ENCODE peak calls at places on chromosomes 1 and 21, in six cellular contexts. P is ovary; K is left lung; W is IMR-90; V is hepatocyte; B is CD4-positive, alpha-beta T cell. L is an unnamed sample.

GRCh38 chr1:86868477-86868876 is 45.4 kb downstream of the SELENOF start:
- DNase-seq in P (no peak), K (no peak), W (peak; percentile 7), V (no peak), B (no peak), L (peak; percentile 47)

GRCh38 chr1:155307247-155307740 is 1.4 kb upstream of the FDPS start:
- DNase-seq in P (no peak), K (no peak), W (peak; percentile 61), V (peak; percentile 41), B (no peak), L (peak; percentile 41)

GRCh38 chr1:150262388-150263320 is 5.1 kb downstream of the CA14 start:
- DNase-seq in P (no peak), K (no peak), W (no peak), V (no peak), B (no peak), L (no peak)

GRCh38 chr1:39895096-39895495 is 6.6 kb downstream of the MYCL start:
- DNase-seq in P (no peak), K (no peak), W (no peak), V (no peak), B (no peak), L (no peak)

GRCh38 chr1:18288609-18289219 is 181.1 kb downstream of the IGSF21 start:
- DNase-seq in P (no peak), K (no peak), W (no peak), V (peak; percentile 40), B (no peak), L (no peak)

GRCh38 chr1:209513226-209513625 is 70.3 kb upstream of the CAMK1G start:
- DNase-seq in P (no peak), K (no peak), W (peak; percentile 46), V (peak; percentile 46), B (no peak), L (peak; percentile 58)

GRCh38 chr1:58340156-58340555 is 206.4 kb downstream of the OMA1 start:
- DNase-seq in P (no peak), K (no peak), W (no peak), V (no peak), B (no peak), L (no peak)

GRCh38 chr1:153122831-153123421 is 9.6 kb upstream of the SPRR2F start:
- DNase-seq in P (peak; percentile 69), K (no peak), W (no peak), V (peak; percentile 8), B (no peak), L (peak; percentile 27)

GRCh38 chr1:215992620-215993019 is 425.5 kb downstream of the KCTD3 start:
- DNase-seq in P (no peak), K (no peak), W (peak; percentile 43), V (no peak), B (no peak), L (peak; percentile 18)

GRCh38 chr1:22176258-22176657 is 33.4 kb upstream of the WNT4 start:
- DNase-seq in P (no peak), K (no peak), W (no peak), V (no peak), B (no peak), L (no peak)

GRCh38 chr1:18204568-18204967 is 97.0 kb downstream of the IGSF21 start:
- DNase-seq in P (no peak), K (no peak), W (no peak), V (no peak), B (no peak), L (no peak)

GRCh38 chr1:189211742-189212141 is 1265.9 kb downstream of the BRINP3 start:
- DNase-seq in P (no peak), K (no peak), W (peak; percentile 69), V (no peak), B (no peak), L (no peak)

GRCh38 chr1:102896286-102896685 is 212.0 kb downstream of the COL11A1 start:
- DNase-seq in P (no peak), K (no peak), W (no peak), V (no peak), B (no peak), L (no peak)

GRCh38 chr1:63917571-63918394 is 144.0 kb downstream of the ROR1 start:
- DNase-seq in P (no peak), K (no peak), W (peak; percentile 21), V (no peak), B (no peak), L (no peak)

GRCh38 chr1:125086611-125087010 is 3901.8 kb downstream of the SRGAP2C start:
- DNase-seq in P (no peak), K (peak; percentile 37), W (no peak), V (no peak), B (peak; percentile 11), L (no peak)

GRCh38 chr1:29853716-29854330 is 617.5 kb downstream of the PTPRU start:
- DNase-seq in P (no peak), K (no peak), W (no peak), V (no peak), B (no peak), L (no peak)

GRCh38 chr1:8421721-8422120 is 103.8 kb downstream of the SLC45A1 start:
- DNase-seq in P (no peak), K (no peak), W (peak; percentile 42), V (no peak), B (no peak), L (no peak)

GRCh38 chr1:247294282-247294681 is 37.4 kb downstream of the ZNF496 start:
- DNase-seq in P (no peak), K (no peak), W (peak; percentile 94), V (no peak), B (no peak), L (peak; percentile 77)

GRCh38 chr1:232029297-232029696 is 402.7 kb downstream of the DISC1 start:
- DNase-seq in P (no peak), K (no peak), W (no peak), V (no peak), B (no peak), L (peak; percentile 27)

GRCh38 chr1:47875831-47876586 is 121.2 kb downstream of the TRABD2B start:
- DNase-seq in P (no peak), K (no peak), W (no peak), V (peak; percentile 65), B (no peak), L (peak; percentile 41)

GRCh38 chr1:54763814-54764131 is 550 bp downstream of the PARS2 start:
- DNase-seq in P (no peak), K (no peak), W (no peak), V (no peak), B (no peak), L (no peak)

GRCh38 chr1:212618466-212619210 is 10.1 kb downstream of the ATF3 start:
- DNase-seq in P (no peak), K (no peak), W (peak; percentile 80), V (no peak), B (no peak), L (no peak)

GRCh38 chr1:118325545-118326225 is 140.7 kb upstream of the SPAG17 start:
- DNase-seq in P (no peak), K (no peak), W (no peak), V (no peak), B (no peak), L (no peak)

GRCh38 chr21:21003701-21004100 is 5.5 kb downstream of the NCAM2 start:
- DNase-seq in P (no peak), K (no peak), W (peak; percentile 37), V (peak; percentile 37), B (no peak), L (peak; percentile 49)

GRCh38 chr1:117501275-117501674 is 104.6 kb upstream of the TENT5C start:
- DNase-seq in P (no peak), K (no peak), W (peak; percentile 91), V (no peak), B (no peak), L (peak; percentile 16)

GRCh38 chr21:26389971-26390641 is 183.0 kb downstream of the CYYR1 start:
- DNase-seq in P (no peak), K (no peak), W (peak; percentile 21), V (no peak), B (no peak), L (peak; percentile 39)

GRCh38 chr1:248013229-248013710 is at the start of gene OR2L5:
- DNase-seq in P (no peak), K (no peak), W (no peak), V (no peak), B (no peak), L (no peak)

DNA sequence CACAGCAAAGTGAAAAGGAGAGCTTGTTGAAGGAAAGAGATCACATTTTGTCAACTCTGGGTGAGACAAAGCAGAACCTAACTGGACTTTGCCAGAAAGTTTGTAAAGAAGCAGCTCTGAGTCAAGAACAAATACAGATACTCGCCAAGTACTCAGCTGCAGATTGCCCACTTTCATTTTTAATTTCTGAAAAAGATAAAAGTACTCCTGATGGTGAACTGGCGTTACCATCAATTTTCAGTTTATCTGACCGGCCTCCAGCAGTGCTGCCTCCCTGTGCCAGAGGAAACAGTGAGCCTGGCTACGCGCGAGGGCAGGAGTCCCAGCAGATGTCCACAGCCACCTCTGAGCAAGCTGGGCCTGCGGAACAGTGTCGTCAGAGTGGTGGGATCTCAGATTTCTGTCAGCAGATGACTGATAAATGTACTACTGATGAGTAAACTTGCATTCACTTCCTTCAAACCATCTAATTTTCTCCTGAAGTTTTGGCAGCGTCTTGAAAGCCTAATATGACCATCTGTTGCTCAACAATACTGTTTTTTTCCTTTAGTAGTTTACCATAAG is 43.8 kb downstream of the BACH1 start:
- DNase-seq in P (no peak), K (no peak), W (peak; percentile 99), V (no peak), B (no peak), L (no peak)
- H3K27ac ChIP-seq in P (no peak overlapping the region), K (peak overlapping the region; percentile 63), W (peak overlapping the region; percentile 68), V (peak overlapping the region; percentile 40), B (no peak overlapping the region), L (peak overlapping the region; percentile 58)

GRCh38 chr1:245500546-245500945 is 345.8 kb downstream of the KIF26B start:
- DNase-seq in P (no peak), K (peak; percentile 77), W (peak; percentile 66), V (no peak), B (no peak), L (peak; percentile 73)

GRCh38 chr1:245495681-245496080 is 340.9 kb downstream of the KIF26B start:
- DNase-seq in P (no peak), K (no peak), W (no peak), V (no peak), B (no peak), L (no peak)

GRCh38 chr1:245503548-245503947 is 348.8 kb downstream of the KIF26B start:
- DNase-seq in P (no peak), K (no peak), W (no peak), V (no peak), B (no peak), L (no peak)

GRCh38 chr1:245501635-245502034 is 346.9 kb downstream of the KIF26B start:
- DNase-seq in P (no peak), K (no peak), W (no peak), V (no peak), B (no peak), L (no peak)
- H3K27me3 ChIP-seq in P (no peaks in the 10 kb centered on the region), K (no peaks in the 10 kb centered on the region), W (no peaks in the 10 kb centered on the region), V (no peaks in the 10 kb centered on the region), B (no peaks in the 10 kb centered on the region), L (no peaks in the 10 kb centered on the region)

DNA sequence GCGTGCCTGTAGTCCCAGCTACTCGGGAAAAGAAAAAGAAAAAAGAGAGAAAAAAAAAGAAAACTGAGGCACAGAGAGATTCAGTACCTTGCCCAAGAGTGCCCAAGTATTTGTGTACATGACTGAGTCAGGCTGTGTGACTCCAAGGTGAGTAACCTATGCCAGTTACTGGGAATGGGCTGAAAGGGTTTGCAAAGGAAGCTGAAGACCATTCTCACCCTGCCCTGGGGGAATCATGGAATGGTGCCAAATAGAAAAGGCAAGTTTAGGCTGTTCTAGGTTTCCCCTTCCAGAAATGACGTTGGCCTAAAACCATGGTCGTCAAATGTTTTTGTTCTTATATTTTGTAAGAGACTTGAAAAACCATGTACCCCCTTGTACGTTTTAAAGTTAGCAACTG is 37.9 kb upstream of the LRIG2 start:
- DNase-seq in P (no peak), K (no peak), W (no peak), V (no peak), B (no peak), L (no peak)
- H3K27ac ChIP-seq in P (no peak overlapping the region), K (no peak overlapping the region), W (no peak overlapping the region), V (no peak overlapping the region), B (no peak overlapping the region), L (no peak overlapping the region)

GRCh38 chr1:227372662-227373061 is 54.4 kb upstream of the CDC42BPA start:
- DNase-seq in P (no peak), K (no peak), W (peak; percentile 72), V (no peak), B (no peak), L (peak; percentile 70)
- H3K27me3 ChIP-seq in P (no peaks in the 10 kb centered on the region), K (no peaks in the 10 kb centered on the region), W (no peaks in the 10 kb centered on the region), V (no peaks in the 10 kb centered on the region), B (peaks cover 6% of the 10 kb centered on the region), L (no peaks in the 10 kb centered on the region)

L was measured in cardiac muscle cell.